ENCODE peak calls at places on chromosome 22, in ten cellular contexts. C is BJ, L is psoas muscle, F is cardiac fibroblast, Z is dorsolateral prefrontal cortex, Y is fibroblast of the aortic adventitia, A is AG04450, G is HCT116, H is lung, K is heart right ventricle. Q is an unnamed sample.

GRCh38 chr22:46848227-46848626 is 85.8 kb downstream of the TBC1D22A start:
- DNase-seq in C (no peak), L (no peak), F (peak), Z (no peak), Y (no peak), A (peak), G (no peak), H (peak), K (no peak), Q (peak)

GRCh38 chr22:34696557-34696956 is 369.4 kb upstream of the ISX start:
- DNase-seq in C (no peak), L (no peak), F (no peak), Z (no peak), Y (no peak), A (no peak), G (no peak), H (no peak), K (no peak), Q (no peak)

GRCh38 chr22:43600265-43600664 is 188.5 kb downstream of the MPPED1 start:
- DNase-seq in C (no peak), L (no peak), F (no peak), Z (no peak), Y (no peak), A (no peak), G (no peak), H (no peak), K (no peak), Q (no peak)

GRCh38 chr22:28430656-28431055 is 249.0 kb downstream of the TTC28 start:
- DNase-seq in C (no peak), L (no peak), F (no peak), Z (no peak), Y (peak), A (no peak), G (no peak), H (no peak), K (no peak), Q (no peak)

GRCh38 chr22:44181033-44181911 is 547 bp downstream of the PARVG start:
- DNase-seq in C (no peak), L (peak), F (no peak), Z (no peak), Y (no peak), A (no peak), G (no peak), H (no peak), K (peak), Q (no peak)

GRCh38 chr22:33886696-33887095 is 33.6 kb downstream of the LARGE1 start:
- DNase-seq in C (no peak), L (no peak), F (no peak), Z (no peak), Y (no peak), A (no peak), G (no peak), H (no peak), K (no peak), Q (no peak)

GRCh38 chr22:17777005-17777716 is 2.9 kb upstream of the BID start:
- DNase-seq in C (no peak), L (peak), F (no peak), Z (no peak), Y (no peak), A (no peak), G (no peak), H (peak), K (no peak), Q (no peak)

GRCh38 chr22:31585161-31585859 is 76.7 kb downstream of the PISD start:
- DNase-seq in C (no peak), L (no peak), F (peak), Z (no peak), Y (peak), A (no peak), G (no peak), H (no peak), K (no peak), Q (peak)

GRCh38 chr22:17247832-17248231 is 28.6 kb upstream of the ADA2 start:
- DNase-seq in C (no peak), L (no peak), F (no peak), Z (no peak), Y (no peak), A (no peak), G (no peak), H (no peak), K (no peak), Q (no peak)

GRCh38 chr22:23356094-23356493 is 175.8 kb downstream of the BCR start:
- DNase-seq in C (no peak), L (no peak), F (no peak), Z (no peak), Y (no peak), A (no peak), G (no peak), H (no peak), K (no peak), Q (no peak)

DNA sequence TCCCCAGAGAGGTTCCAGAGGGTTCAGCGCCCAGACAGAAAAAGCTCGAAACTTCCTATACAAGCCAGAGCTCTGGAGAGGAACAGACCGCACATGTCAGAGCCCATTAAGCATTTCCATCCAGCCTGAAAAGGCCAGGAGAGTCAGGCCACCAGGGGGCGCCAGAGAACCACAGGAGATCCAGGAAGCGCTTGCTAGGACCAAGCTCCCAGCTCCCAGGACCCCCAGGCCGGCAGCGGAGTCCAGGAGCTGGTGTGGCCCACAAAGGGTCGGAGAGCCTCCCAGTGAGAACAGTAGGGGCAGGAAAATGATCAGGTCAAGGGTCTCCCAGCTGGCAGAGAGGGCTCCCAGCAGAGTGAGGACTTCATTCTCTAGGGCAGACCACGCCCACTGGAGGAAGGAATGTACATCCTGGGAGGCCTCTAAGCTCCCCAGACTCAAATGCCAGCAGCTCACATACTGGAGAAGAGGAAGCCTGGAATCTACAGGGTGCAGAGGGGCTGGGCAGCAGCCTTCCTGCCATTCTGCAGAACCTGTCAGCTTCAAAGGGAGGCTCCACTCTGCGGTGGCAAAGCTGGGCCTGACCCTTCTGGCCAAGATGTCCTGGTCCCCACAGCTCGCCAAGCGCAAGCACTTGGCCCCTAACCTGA is 2.1 kb upstream of the MEI1 start:
- DNase-seq in C (peak), L (peak), F (peak), Z (peak), Y (peak), A (peak), G (peak), H (peak), K (peak), Q (peak)
- TF ChIP-seq CTCF in C (peak), L (peak), F (peak), Z (peak), Y (peak), A (peak), G (peak), H (peak), K (peak), Q (peak)

GRCh38 chr22:37229805-37230672 is 14.0 kb downstream of the RAC2 start:
- DNase-seq in C (peak), L (peak), F (peak), Z (no peak), Y (peak), A (no peak), G (peak), H (peak), K (no peak), Q (peak)
- H3K4me3 ChIP-seq in C (no peak), L (no peak), F (no peak), Z (no peak), Y (no peak), A (no peak), G (no peak), H (no peak), K (no peak), Q (no peak)

DNA sequence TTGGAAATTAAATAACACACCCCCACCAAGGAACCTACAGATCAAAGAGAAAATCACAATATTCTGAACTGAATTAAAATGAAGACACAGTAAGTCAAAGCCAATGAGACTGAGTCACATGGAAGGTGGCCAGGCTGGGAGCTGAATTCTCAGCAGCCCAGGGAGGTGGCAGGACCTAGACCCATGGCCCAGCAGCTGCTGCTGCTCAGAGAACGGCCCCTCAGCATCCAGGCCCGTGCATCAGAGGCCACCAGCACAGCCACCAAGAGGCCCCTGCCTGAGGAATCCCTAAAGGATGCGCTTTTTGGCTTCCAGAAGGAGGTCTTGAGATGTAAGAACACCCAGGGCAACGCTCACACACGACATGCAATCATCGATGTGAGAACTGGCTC is 35.0 kb downstream of the TBX1 start:
- DNase-seq in C (no peak), L (peak), F (peak), Z (no peak), Y (peak), A (no peak), G (no peak), H (no peak), K (no peak), Q (no peak)
- TF ChIP-seq CTCF in C (no peak), L (no peak), F (no peak), Z (no peak), Y (no peak), A (no peak), G (no peak), H (no peak), K (no peak), Q (no peak)

GRCh38 chr22:22040472-22040871 is 57.9 kb upstream of the TOP3B start:
- DNase-seq in C (no peak), L (no peak), F (no peak), Z (no peak), Y (no peak), A (no peak), G (no peak), H (no peak), K (no peak), Q (no peak)
- H3K4me3 ChIP-seq in C (no peak), L (no peak), F (no peak), Z (no peak), Y (no peak), A (no peak), G (no peak), H (no peak), K (no peak), Q (no peak)

GRCh38 chr22:27255580-27255979 is 546.0 kb downstream of the MN1 start:
- DNase-seq in C (no peak), L (no peak), F (no peak), Z (no peak), Y (no peak), A (no peak), G (no peak), H (no peak), K (no peak), Q (no peak)

GRCh38 chr22:27258773-27259172 is 542.8 kb downstream of the MN1 start:
- DNase-seq in C (no peak), L (no peak), F (no peak), Z (no peak), Y (no peak), A (no peak), G (no peak), H (no peak), K (no peak), Q (no peak)

GRCh38 chr22:27259390-27259789 is 542.2 kb downstream of the MN1 start:
- DNase-seq in C (no peak), L (no peak), F (no peak), Z (no peak), Y (no peak), A (no peak), G (no peak), H (no peak), K (no peak), Q (no peak)

GRCh38 chr22:27260087-27260730 is 541.3 kb downstream of the MN1 start:
- DNase-seq in C (no peak), L (no peak), F (no peak), Z (no peak), Y (no peak), A (no peak), G (no peak), H (no peak), K (no peak), Q (no peak)

GRCh38 chr22:27257987-27258386 is 543.6 kb downstream of the MN1 start:
- DNase-seq in C (no peak), L (no peak), F (no peak), Z (no peak), Y (no peak), A (no peak), G (no peak), H (no peak), K (no peak), Q (no peak)
- TF ChIP-seq CTCF in C (peak), L (no peak), F (no peak), Z (no peak), Y (peak), A (no peak), G (no peak), H (no peak), K (no peak), Q (peak)

DNA sequence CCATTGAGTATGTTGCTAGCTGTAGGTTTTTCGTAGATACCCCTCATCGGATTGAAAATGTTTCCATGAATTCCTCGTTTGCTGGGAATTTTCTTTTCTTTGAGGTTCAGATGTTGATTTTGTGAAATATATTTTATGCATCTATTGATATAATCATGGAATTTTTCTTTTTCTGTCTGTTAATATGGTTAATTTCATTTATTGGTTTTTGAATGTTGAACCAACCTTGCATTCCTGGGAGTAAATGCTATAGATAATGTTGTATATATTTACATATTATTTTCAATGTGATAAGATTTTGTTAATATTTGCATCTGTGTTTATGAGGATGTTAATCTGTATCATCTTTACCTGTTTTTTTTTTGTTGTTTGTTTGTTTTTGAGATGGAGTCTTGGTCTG is 10.6 kb upstream of the NDUFA6 start:
- DNase-seq in C (no peak), L (no peak), F (no peak), Z (no peak), Y (no peak), A (no peak), G (no peak), H (no peak), K (no peak), Q (no peak)
- H3K4me3 ChIP-seq in C (no peak), L (no peak), F (no peak), Z (no peak), Y (no peak), A (no peak), G (no peak), H (no peak), K (no peak), Q (no peak)

GRCh38 chr22:50000587-50001387 is 11.8 kb downstream of the IL17REL start:
- DNase-seq in C (no peak), L (no peak), F (no peak), Z (no peak), Y (no peak), A (no peak), G (no peak), H (no peak), K (no peak), Q (no peak)

GRCh38 chr22:49999901-50000586 is 12.5 kb downstream of the IL17REL start:
- DNase-seq in C (no peak), L (peak), F (no peak), Z (no peak), Y (no peak), A (no peak), G (no peak), H (no peak), K (no peak), Q (no peak)

GRCh38 chr22:49997932-49998717 is 14.4 kb downstream of the IL17REL start:
- DNase-seq in C (no peak), L (no peak), F (no peak), Z (no peak), Y (no peak), A (no peak), G (no peak), H (no peak), K (no peak), Q (no peak)

GRCh38 chr22:49998718-49999062 is 13.9 kb downstream of the IL17REL start:
- DNase-seq in C (no peak), L (no peak), F (no peak), Z (no peak), Y (no peak), A (no peak), G (no peak), H (no peak), K (no peak), Q (no peak)

DNA sequence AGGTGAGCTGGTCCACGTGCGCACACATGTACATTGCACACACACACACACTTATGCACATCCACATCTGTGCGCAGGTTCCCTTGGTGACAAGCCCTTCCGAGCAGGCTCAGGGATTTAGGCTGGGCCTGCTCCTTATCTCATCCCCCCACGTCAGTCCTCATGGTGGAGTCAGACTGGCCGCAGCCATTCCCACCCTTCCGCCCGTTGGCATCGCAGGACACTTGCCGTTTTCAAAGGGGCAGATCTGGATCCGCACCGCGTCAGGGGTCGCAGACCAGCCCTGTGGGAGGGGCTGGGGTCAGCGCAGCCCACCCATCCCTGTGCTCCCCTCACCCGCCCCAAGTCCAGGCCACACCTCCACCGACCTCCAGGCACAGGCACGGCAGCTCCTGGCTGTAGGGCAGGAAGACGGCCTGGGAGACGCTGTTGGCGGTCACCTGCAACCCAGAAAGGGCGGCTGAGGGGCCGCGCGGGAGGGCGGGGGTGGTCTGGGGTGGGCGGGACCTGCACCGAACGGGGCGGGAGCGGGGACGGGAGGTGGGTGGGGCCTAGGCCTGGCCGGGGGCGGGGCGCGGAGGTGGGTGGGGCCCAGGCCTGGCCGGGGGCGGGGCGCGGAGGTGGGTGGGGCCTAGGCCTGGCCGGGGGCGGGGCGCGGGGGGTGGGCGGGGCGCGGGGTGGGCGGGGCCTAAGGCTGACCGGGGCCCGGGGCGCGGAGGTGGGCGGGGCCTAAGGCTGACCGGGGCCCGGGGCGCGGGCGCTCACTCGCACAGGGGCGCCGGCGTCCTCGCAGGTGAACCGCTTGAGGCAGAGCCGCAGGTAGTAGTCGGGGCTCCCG is 13.3 kb downstream of the IL17REL start:
- DNase-seq in C (no peak), L (peak), F (no peak), Z (no peak), Y (no peak), A (no peak), G (no peak), H (no peak), K (peak), Q (no peak)
- TF ChIP-seq CTCF in C (no peak), L (no peak), F (no peak), Z (no peak), Y (no peak), A (no peak), G (no peak), H (no peak), K (no peak), Q (no peak)

GRCh38 chr22:39458443-39459083 is 1.8 kb downstream of the MGAT3 start:
- DNase-seq in C (no peak), L (no peak), F (no peak), Z (no peak), Y (no peak), A (no peak), G (no peak), H (no peak), K (no peak), Q (no peak)
- H3K4me3 ChIP-seq in C (no peak), L (peak), F (peak), Z (peak), Y (no peak), A (no peak), G (no peak), H (no peak), K (peak), Q (no peak)

Q was measured in brain microvascular endothelial cell.